ENCODE peak calls at places on chromosomes 16 and 17, in ten cellular contexts. One of them, this sample, is unnamed. For H3K27me3, the result is how much of the 10 kb centered on the place peaks cover.

GRCh38 chr17:4109424-4109823 is 33.4 kb downstream of the ZZEF1 start:
- DNase-seq in K562: no peak
- DNase-seq in foreskin keratinocyte: no peak
- DNase-seq in ascending aorta: no peak
- DNase-seq in BJ: no peak
- DNase-seq in body of pancreas: no peak
- DNase-seq in AG04450: no peak
- DNase-seq in fibroblast of lung: no peak
- DNase-seq in thoracic aorta: no peak
- DNase-seq in IMR-90: no peak
- DNase-seq in this sample: no peak

GRCh38 chr16:49842972-49843371 is 12.9 kb downstream of the ZNF423 start:
- DNase-seq in thoracic aorta: no peak
- DNase-seq in fibroblast of lung: no peak
- DNase-seq in body of pancreas: no peak
- DNase-seq in K562: no peak
- DNase-seq in ascending aorta: no peak
- DNase-seq in IMR-90: no peak
- DNase-seq in AG04450: no peak
- DNase-seq in foreskin keratinocyte: no peak
- DNase-seq in BJ: no peak
- DNase-seq in this sample: no peak

GRCh38 chr16:69520800-69521602 is 44.8 kb upstream of the NFAT5 start:
- DNase-seq in body of pancreas: no peak
- DNase-seq in ascending aorta: no peak
- DNase-seq in AG04450: no peak
- DNase-seq in K562: no peak
- DNase-seq in IMR-90: no peak
- DNase-seq in BJ: no peak
- DNase-seq in thoracic aorta: no peak
- DNase-seq in fibroblast of lung: no peak
- DNase-seq in foreskin keratinocyte: no peak
- DNase-seq in this sample: no peak

GRCh38 chr16:200388-200787 is 20.1 kb downstream of the HBQ1 start:
- DNase-seq in AG04450: no peak
- DNase-seq in foreskin keratinocyte: peak
- DNase-seq in BJ: peak
- DNase-seq in ascending aorta: no peak
- DNase-seq in body of pancreas: no peak
- DNase-seq in fibroblast of lung: peak
- DNase-seq in K562: no peak
- DNase-seq in IMR-90: peak
- DNase-seq in thoracic aorta: no peak
- DNase-seq in this sample: no peak

GRCh38 chr17:373616-374225 is 21.1 kb upstream of the RPH3AL start:
- DNase-seq in body of pancreas: no peak
- DNase-seq in AG04450: no peak
- DNase-seq in fibroblast of lung: no peak
- DNase-seq in foreskin keratinocyte: no peak
- DNase-seq in thoracic aorta: no peak
- DNase-seq in BJ: no peak
- DNase-seq in ascending aorta: no peak
- DNase-seq in IMR-90: no peak
- DNase-seq in K562: no peak
- DNase-seq in this sample: peak

GRCh38 chr17:47810200-47810821 is 11.3 kb downstream of the OSBPL7 start:
- DNase-seq in foreskin keratinocyte: peak
- DNase-seq in BJ: peak
- DNase-seq in fibroblast of lung: peak
- DNase-seq in ascending aorta: no peak
- DNase-seq in thoracic aorta: no peak
- DNase-seq in AG04450: peak
- DNase-seq in IMR-90: peak
- DNase-seq in body of pancreas: peak
- DNase-seq in K562: peak
- DNase-seq in this sample: peak

GRCh38 chr17:21125862-21126261 is 902 bp upstream of the DHRS7B start:
- DNase-seq in IMR-90: no peak
- DNase-seq in AG04450: no peak
- DNase-seq in thoracic aorta: no peak
- DNase-seq in K562: no peak
- DNase-seq in foreskin keratinocyte: no peak
- DNase-seq in ascending aorta: no peak
- DNase-seq in body of pancreas: no peak
- DNase-seq in fibroblast of lung: no peak
- DNase-seq in BJ: no peak
- DNase-seq in this sample: no peak

GRCh38 chr17:48617515-48618365 is 2.6 kb upstream of the HOXB8 start:
- DNase-seq in BJ: no peak
- DNase-seq in foreskin keratinocyte: no peak
- DNase-seq in ascending aorta: no peak
- DNase-seq in AG04450: no peak
- DNase-seq in fibroblast of lung: no peak
- DNase-seq in body of pancreas: no peak
- DNase-seq in IMR-90: no peak
- DNase-seq in K562: no peak
- DNase-seq in thoracic aorta: no peak
- DNase-seq in this sample: peak

GRCh38 chr17:45889579-45889978 is 4.8 kb upstream of the MAPT start:
- DNase-seq in IMR-90: no peak
- DNase-seq in foreskin keratinocyte: no peak
- DNase-seq in AG04450: no peak
- DNase-seq in K562: no peak
- DNase-seq in ascending aorta: no peak
- DNase-seq in thoracic aorta: no peak
- DNase-seq in fibroblast of lung: no peak
- DNase-seq in BJ: no peak
- DNase-seq in body of pancreas: no peak
- DNase-seq in this sample: no peak

GRCh38 chr16:46731691-46732555 is 16.2 kb downstream of the MYLK3 start:
- DNase-seq in fibroblast of lung: no peak
- DNase-seq in BJ: no peak
- DNase-seq in ascending aorta: no peak
- DNase-seq in K562: no peak
- DNase-seq in AG04450: no peak
- DNase-seq in body of pancreas: no peak
- DNase-seq in foreskin keratinocyte: no peak
- DNase-seq in IMR-90: no peak
- DNase-seq in thoracic aorta: no peak
- DNase-seq in this sample: no peak

GRCh38 chr17:8485491-8485890 is 49.8 kb downstream of the NDEL1 start:
- DNase-seq in ascending aorta: no peak
- DNase-seq in thoracic aorta: no peak
- DNase-seq in IMR-90: no peak
- DNase-seq in AG04450: no peak
- DNase-seq in BJ: no peak
- DNase-seq in fibroblast of lung: no peak
- DNase-seq in K562: no peak
- DNase-seq in foreskin keratinocyte: no peak
- DNase-seq in body of pancreas: no peak
- DNase-seq in this sample: no peak

GRCh38 chr16:48609453-48610023 is 442 bp downstream of the N4BP1 start:
- DNase-seq in AG04450: no peak
- DNase-seq in BJ: no peak
- DNase-seq in body of pancreas: peak
- DNase-seq in K562: peak
- DNase-seq in fibroblast of lung: peak
- DNase-seq in foreskin keratinocyte: no peak
- DNase-seq in ascending aorta: no peak
- DNase-seq in thoracic aorta: no peak
- DNase-seq in IMR-90: peak
- DNase-seq in this sample: no peak

GRCh38 chr16:2787406-2787805 is at the start of gene PRSS33:
- DNase-seq in thoracic aorta: no peak
- DNase-seq in foreskin keratinocyte: no peak
- DNase-seq in BJ: no peak
- DNase-seq in body of pancreas: no peak
- DNase-seq in ascending aorta: no peak
- DNase-seq in K562: no peak
- DNase-seq in fibroblast of lung: no peak
- DNase-seq in IMR-90: no peak
- DNase-seq in AG04450: no peak
- DNase-seq in this sample: peak
- H3K27me3 ChIP-seq in thoracic aorta: under half
- H3K27me3 ChIP-seq in foreskin keratinocyte: under half
- H3K27me3 ChIP-seq in BJ: under half
- H3K27me3 ChIP-seq in body of pancreas: under half
- H3K27me3 ChIP-seq in ascending aorta: under half
- H3K27me3 ChIP-seq in K562: under half
- H3K27me3 ChIP-seq in fibroblast of lung: under half
- H3K27me3 ChIP-seq in IMR-90: half or more
- H3K27me3 ChIP-seq in AG04450: half or more
- H3K27me3 ChIP-seq in this sample: under half

GRCh38 chr16:8853150-8853549 is 15.7 kb downstream of the CARHSP1 start:
- DNase-seq in K562: no peak
- DNase-seq in body of pancreas: no peak
- DNase-seq in BJ: no peak
- DNase-seq in foreskin keratinocyte: no peak
- DNase-seq in AG04450: no peak
- DNase-seq in thoracic aorta: no peak
- DNase-seq in IMR-90: no peak
- DNase-seq in fibroblast of lung: no peak
- DNase-seq in ascending aorta: no peak
- DNase-seq in this sample: no peak

GRCh38 chr16:8854298-8854948 is 14.4 kb downstream of the CARHSP1 start:
- DNase-seq in AG04450: no peak
- DNase-seq in IMR-90: no peak
- DNase-seq in thoracic aorta: no peak
- DNase-seq in foreskin keratinocyte: no peak
- DNase-seq in fibroblast of lung: no peak
- DNase-seq in K562: no peak
- DNase-seq in BJ: no peak
- DNase-seq in body of pancreas: no peak
- DNase-seq in ascending aorta: no peak
- DNase-seq in this sample: peak

GRCh38 chr16:8855972-8856371 is 12.8 kb downstream of the CARHSP1 start:
- DNase-seq in body of pancreas: no peak
- DNase-seq in AG04450: no peak
- DNase-seq in fibroblast of lung: no peak
- DNase-seq in ascending aorta: no peak
- DNase-seq in foreskin keratinocyte: no peak
- DNase-seq in BJ: no peak
- DNase-seq in K562: no peak
- DNase-seq in thoracic aorta: no peak
- DNase-seq in IMR-90: no peak
- DNase-seq in this sample: no peak

GRCh38 chr16:8853611-8854010 is 15.2 kb downstream of the CARHSP1 start:
- DNase-seq in body of pancreas: no peak
- DNase-seq in BJ: no peak
- DNase-seq in ascending aorta: no peak
- DNase-seq in fibroblast of lung: no peak
- DNase-seq in K562: no peak
- DNase-seq in foreskin keratinocyte: no peak
- DNase-seq in thoracic aorta: no peak
- DNase-seq in AG04450: no peak
- DNase-seq in IMR-90: no peak
- DNase-seq in this sample: no peak

DNA sequence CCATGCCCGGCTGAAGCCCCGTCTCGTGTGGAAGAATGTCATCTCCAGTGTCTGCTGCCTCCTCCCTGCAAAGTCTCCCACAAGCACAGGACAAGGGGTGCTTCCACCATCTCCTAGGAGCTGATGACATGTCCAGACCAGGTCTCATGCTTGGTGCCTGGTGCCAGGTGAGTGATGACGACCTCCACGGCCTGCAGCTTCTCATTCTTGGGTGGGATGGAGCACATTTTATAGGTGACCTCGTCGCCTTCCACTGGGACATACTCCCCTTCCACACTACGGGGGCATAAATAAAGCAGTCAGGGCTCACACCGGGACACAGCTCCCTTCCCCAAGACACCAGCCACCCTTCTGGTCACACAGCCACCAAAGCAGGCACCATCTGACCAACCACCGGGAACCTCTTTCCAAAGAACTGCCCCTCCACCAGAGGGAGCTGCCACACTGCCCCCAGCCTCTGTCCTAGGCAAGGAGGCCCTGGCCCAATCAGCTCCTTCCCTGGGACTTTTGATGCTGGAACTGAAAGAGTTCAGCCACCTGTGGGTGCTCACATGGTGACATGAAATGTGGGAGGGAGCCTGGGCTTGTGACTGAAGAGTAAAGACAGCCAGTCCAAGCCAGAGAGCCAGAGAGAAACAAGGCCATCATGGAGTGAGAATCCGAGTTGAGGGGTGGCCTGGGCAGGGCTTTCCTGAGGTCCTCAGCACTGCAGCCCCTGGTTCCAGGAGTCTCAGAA is 13.6 kb downstream of the CARHSP1 start:
- DNase-seq in K562: peak
- DNase-seq in body of pancreas: no peak
- DNase-seq in BJ: no peak
- DNase-seq in IMR-90: no peak
- DNase-seq in ascending aorta: no peak
- DNase-seq in thoracic aorta: no peak
- DNase-seq in fibroblast of lung: no peak
- DNase-seq in AG04450: no peak
- DNase-seq in foreskin keratinocyte: no peak
- DNase-seq in this sample: peak
- TF ChIP-seq CTCF in K562: peak
- TF ChIP-seq CTCF in body of pancreas: no peak
- TF ChIP-seq CTCF in BJ: peak
- TF ChIP-seq CTCF in IMR-90: no peak
- TF ChIP-seq CTCF in ascending aorta: no peak
- TF ChIP-seq CTCF in thoracic aorta: no peak
- TF ChIP-seq CTCF in fibroblast of lung: no peak
- TF ChIP-seq CTCF in AG04450: peak
- TF ChIP-seq CTCF in foreskin keratinocyte: peak
- TF ChIP-seq CTCF in this sample: no peak

DNA sequence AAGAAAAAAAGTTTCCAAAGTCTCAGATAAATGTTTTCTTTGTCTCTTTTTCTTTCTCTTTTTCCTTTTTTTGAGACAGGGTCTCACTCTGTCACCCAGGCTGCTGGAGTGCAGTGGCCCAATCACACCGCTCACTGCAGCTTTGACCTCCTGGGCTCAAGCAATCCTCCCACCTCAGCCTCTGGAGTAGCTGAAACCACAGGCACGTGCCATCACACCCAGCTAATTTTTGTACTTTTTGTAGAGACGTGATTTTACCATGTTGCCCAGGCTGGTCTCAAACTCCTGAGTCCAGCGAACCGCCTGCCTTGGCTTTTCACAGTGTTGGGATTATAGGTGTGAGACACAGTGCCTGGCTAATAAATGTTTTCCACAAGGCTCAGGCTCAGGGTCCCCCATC is 53.3 kb upstream of the KSR1 start:
- DNase-seq in ascending aorta: no peak
- DNase-seq in AG04450: no peak
- DNase-seq in BJ: no peak
- DNase-seq in thoracic aorta: no peak
- DNase-seq in foreskin keratinocyte: no peak
- DNase-seq in IMR-90: no peak
- DNase-seq in body of pancreas: no peak
- DNase-seq in K562: no peak
- DNase-seq in fibroblast of lung: no peak
- DNase-seq in this sample: no peak
- H3K27me3 ChIP-seq in ascending aorta: under half
- H3K27me3 ChIP-seq in AG04450: under half
- H3K27me3 ChIP-seq in BJ: under half
- H3K27me3 ChIP-seq in thoracic aorta: under half
- H3K27me3 ChIP-seq in foreskin keratinocyte: under half
- H3K27me3 ChIP-seq in IMR-90: under half
- H3K27me3 ChIP-seq in body of pancreas: under half
- H3K27me3 ChIP-seq in K562: under half
- H3K27me3 ChIP-seq in fibroblast of lung: under half
- H3K27me3 ChIP-seq in this sample: under half

GRCh38 chr16:20903889-20904506 is 3.4 kb downstream of the LYRM1 start:
- DNase-seq in IMR-90: no peak
- DNase-seq in K562: no peak
- DNase-seq in thoracic aorta: no peak
- DNase-seq in AG04450: no peak
- DNase-seq in BJ: no peak
- DNase-seq in body of pancreas: no peak
- DNase-seq in ascending aorta: no peak
- DNase-seq in fibroblast of lung: no peak
- DNase-seq in foreskin keratinocyte: no peak
- DNase-seq in this sample: no peak
- TF ChIP-seq CTCF in IMR-90: no peak
- TF ChIP-seq CTCF in K562: no peak
- TF ChIP-seq CTCF in thoracic aorta: no peak
- TF ChIP-seq CTCF in AG04450: no peak
- TF ChIP-seq CTCF in BJ: no peak
- TF ChIP-seq CTCF in body of pancreas: no peak
- TF ChIP-seq CTCF in ascending aorta: no peak
- TF ChIP-seq CTCF in fibroblast of lung: no peak
- TF ChIP-seq CTCF in foreskin keratinocyte: no peak
- TF ChIP-seq CTCF in this sample: no peak